ENCODE peak calls at places on chromosomes 12 and 14, in seven cellular contexts. G, N, H, A, E, R and I are unnamed samples.

GRCh38 chr12:49021292-49021915 is 2.8 kb upstream of the PRKAG1 start:
- DNase-seq in N (no peak), H (no peak), R (no peak), E (no peak), A (no peak), G (no peak), I (no peak)

GRCh38 chr14:98907981-98908544 is 363.9 kb downstream of the BCL11B start:
- DNase-seq in A (no peak), G (no peak), E (no peak), R (no peak), H (no peak), N (no peak), I (no peak)

GRCh38 chr14:76876076-76876475 is 49.9 kb downstream of the LRRC74A start:
- DNase-seq in G (peak; percentile 69), H (no peak), N (no peak), E (peak; percentile 73), R (peak; percentile 72), A (peak; percentile 53), I (peak; percentile 47)

GRCh38 chr14:40417777-40418401 is 985.7 kb upstream of the FBXO33 start:
- DNase-seq in N (no peak), R (peak; percentile 20), G (no peak), H (no peak), A (no peak), E (no peak), I (no peak)

GRCh38 chr12:55226523-55226922 is 5.7 kb downstream of the OR10A7 start:
- DNase-seq in N (no peak), E (no peak), A (no peak), R (no peak), H (no peak), G (no peak), I (no peak)

GRCh38 chr14:87186745-87187144 is 806.2 kb downstream of the GALC start:
- DNase-seq in N (no peak), E (no peak), G (no peak), A (no peak), R (no peak), H (no peak), I (no peak)

GRCh38 chr14:94682061-94682516 is 69.9 kb downstream of the SERPINA3 start:
- DNase-seq in N (no peak), H (no peak), E (no peak), G (no peak), A (no peak), R (no peak), I (no peak)

GRCh38 chr12:617304-617915 is 45.8 kb downstream of the NINJ2 start:
- DNase-seq in N (peak; percentile 88), R (peak; percentile 91), A (no peak), G (peak; percentile 37), H (no peak), E (peak; percentile 18), I (no peak)

GRCh38 chr14:36512585-36513003 is 7.4 kb downstream of the NKX2-1 start:
- DNase-seq in G (no peak), N (no peak), E (no peak), A (no peak), H (no peak), R (no peak), I (no peak)

GRCh38 chr12:106681210-106681609 is 93.3 kb upstream of the RIC8B start:
- DNase-seq in R (no peak), A (no peak), E (no peak), H (no peak), N (no peak), G (no peak), I (no peak)

GRCh38 chr14:21498540-21499526 is 12.3 kb downstream of the METTL3 start:
- DNase-seq in N (no peak), E (peak; percentile 73), A (peak; percentile 47), G (no peak), R (no peak), H (no peak), I (no peak)

GRCh38 chr14:93941293-93941910 is 14.3 kb downstream of the FAM181A start:
- DNase-seq in R (no peak), N (no peak), A (no peak), H (no peak), G (no peak), E (peak; percentile 90), I (no peak)

GRCh38 chr12:95396849-95397498 is 77.0 kb upstream of the METAP2 start:
- DNase-seq in N (no peak), E (peak; percentile 68), A (no peak), H (no peak), R (no peak), G (no peak), I (no peak)

GRCh38 chr14:85991156-85991555 is 461.2 kb downstream of the FLRT2 start:
- DNase-seq in E (peak; percentile 82), G (no peak), H (no peak), R (no peak), A (no peak), N (no peak), I (no peak)

DNA sequence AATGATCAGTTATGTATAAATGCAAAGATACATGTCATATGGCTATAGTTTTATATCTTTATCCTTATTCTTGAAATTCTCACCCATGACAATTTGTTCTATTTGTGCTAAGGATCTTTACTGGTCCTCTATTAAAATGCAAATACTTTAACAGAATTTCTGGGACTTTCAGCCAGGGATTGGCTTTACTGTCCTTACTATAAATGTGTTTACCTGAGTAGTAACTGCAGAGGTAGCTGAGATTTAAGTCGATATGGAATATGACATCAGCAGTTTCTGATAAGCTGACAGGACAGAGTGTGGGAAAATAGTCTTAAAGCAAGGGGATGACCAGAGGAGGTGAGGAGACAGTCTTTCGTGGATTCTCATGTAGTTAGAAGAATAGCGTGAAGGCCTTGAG is 206.4 kb downstream of the DIO2 start:
- DNase-seq in E (no peak), H (no peak), G (no peak), N (no peak), R (no peak), A (no peak), I (no peak)
- H3K27ac ChIP-seq in E (no peak overlapping the region), H (no peak overlapping the region), G (no peak overlapping the region), N (no peak overlapping the region), R (no peak overlapping the region), A (no peak overlapping the region), I (no peak overlapping the region)

GRCh38 chr12:22372277-22372837 is 37.9 kb upstream of the ST8SIA1 start:
- DNase-seq in R (no peak), A (no peak), E (no peak), H (no peak), G (no peak), N (no peak), I (no peak)
- H3K9me3 ChIP-seq in R (no peaks in the 10 kb centered on the region), A (no peaks in the 10 kb centered on the region), E (no peaks in the 10 kb centered on the region), H (peaks cover 6% of the 10 kb centered on the region), G (no peaks in the 10 kb centered on the region), N (no peaks in the 10 kb centered on the region), I (no peaks in the 10 kb centered on the region)

DNA sequence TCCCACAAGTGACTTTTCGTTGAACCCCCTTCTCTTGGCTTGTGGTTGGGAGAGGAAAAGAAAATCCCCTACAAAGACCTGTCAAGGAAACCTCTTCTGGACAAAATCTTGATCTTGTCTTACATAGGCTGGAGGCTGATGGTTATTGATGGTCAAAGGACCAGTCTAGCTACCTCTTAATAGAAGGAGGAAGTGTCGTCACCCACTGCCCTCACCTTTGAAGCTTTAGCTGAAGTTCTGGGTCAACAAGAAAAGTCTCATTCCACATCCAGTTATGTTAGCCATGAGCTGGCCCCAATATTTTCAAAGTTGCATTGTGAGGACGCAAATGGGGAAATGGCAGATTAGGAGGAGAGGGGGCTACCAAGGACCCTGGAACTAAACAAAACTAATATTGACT is 6.2 kb upstream of the KSR2 start:
- DNase-seq in A (no peak), E (no peak), R (no peak), H (no peak), N (no peak), G (no peak), I (no peak)
- TF ChIP-seq CTCF in A (no peak), E (no peak), R (no peak), H (no peak), N (no peak), G (no peak), I (no peak)

DNA sequence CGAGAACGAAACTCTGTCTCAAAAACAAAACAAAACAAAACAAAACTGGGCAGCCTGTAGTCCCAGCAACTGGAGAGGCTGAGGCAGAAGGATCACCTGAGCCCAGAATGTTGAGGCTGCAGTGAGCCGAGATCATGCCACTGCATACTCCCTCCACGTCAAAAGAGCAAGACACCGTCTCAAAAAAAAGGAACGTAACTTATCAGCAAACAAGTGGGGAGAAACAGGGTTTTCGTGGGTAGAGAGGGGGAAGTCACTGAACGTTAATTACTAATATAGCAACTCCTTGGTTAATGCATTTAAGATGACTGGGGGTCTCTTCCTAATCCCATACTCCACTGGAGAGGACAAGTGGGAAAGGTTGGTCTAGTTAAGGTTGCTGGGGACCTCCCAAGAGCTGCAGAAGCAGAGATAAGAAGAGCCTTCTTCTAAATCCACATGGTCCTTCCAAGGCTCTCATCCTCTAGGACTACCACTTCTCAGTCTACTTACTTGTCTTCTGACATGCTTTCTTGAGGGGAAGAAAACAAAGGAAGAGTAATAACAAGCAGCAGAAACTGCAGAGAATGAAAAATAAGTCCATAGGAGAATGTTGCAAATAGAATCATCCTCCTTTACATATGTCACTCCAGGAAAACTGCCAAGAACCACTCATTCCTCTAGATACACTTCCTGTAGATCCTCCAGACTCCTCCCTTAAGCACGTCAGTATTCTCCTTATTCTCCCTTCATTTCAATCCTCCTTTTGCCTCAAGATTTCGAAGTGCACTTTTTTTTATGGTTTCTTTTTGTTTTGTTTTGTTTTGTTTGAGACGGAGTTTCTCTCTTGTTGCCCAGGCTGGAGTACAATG is 5.8 kb downstream of the NUMB start:
- DNase-seq in G (no peak), N (no peak), A (no peak), R (no peak), H (no peak), E (peak; percentile 97), I (no peak)
- H3K27ac ChIP-seq in G (no peak overlapping the region), N (no peak overlapping the region), A (no peak overlapping the region), R (peak overlapping the region; percentile 57), H (no peak overlapping the region), E (peak overlapping the region; percentile 15), I (no peak overlapping the region)

GRCh38 chr12:129049917-129050316 is 196.6 kb downstream of the GLT1D1 start:
- DNase-seq in E (no peak), N (no peak), H (no peak), G (no peak), A (no peak), R (no peak), I (no peak)

DNA sequence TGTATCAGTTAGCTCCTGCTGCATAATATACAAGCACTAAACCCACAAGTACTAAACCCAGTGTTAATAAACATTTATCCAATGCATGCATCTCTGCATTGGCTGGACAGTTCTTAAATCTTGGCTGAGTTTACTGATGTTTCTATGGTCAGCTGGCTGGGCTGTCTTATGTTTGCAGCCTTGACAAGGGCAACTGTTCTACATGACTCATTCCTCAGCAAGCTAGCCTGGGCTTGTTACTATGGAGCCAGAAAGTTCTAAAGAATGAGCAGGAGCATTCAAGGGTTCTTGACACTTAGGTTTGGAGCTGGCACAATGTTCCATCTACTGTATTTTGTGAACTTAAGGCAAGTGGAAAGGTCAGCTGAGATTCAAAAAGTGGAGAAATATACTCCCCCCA is 199.1 kb downstream of the GLT1D1 start:
- DNase-seq in R (no peak), G (no peak), N (no peak), A (no peak), H (no peak), E (no peak), I (no peak)
- H3K9me3 ChIP-seq in R (no peaks in the 10 kb centered on the region), G (no peaks in the 10 kb centered on the region), N (no peaks in the 10 kb centered on the region), A (no peaks in the 10 kb centered on the region), H (peaks cover 6% of the 10 kb centered on the region), E (peaks cover 17% of the 10 kb centered on the region), I (no peaks in the 10 kb centered on the region)

GRCh38 chr12:112466011-112466422 is 47.3 kb downstream of the PTPN11 start:
- DNase-seq in E (no peak), N (no peak), A (no peak), R (no peak), G (no peak), H (no peak), I (no peak)
- TF ChIP-seq CTCF in E (no peak), N (no peak), A (no peak), R (no peak), G (no peak), H (no peak), I (no peak)

GRCh38 chr12:78035913-78036658 is 205.4 kb downstream of the NAV3 start:
- DNase-seq in R (no peak), E (peak; percentile 34), H (no peak), A (no peak), G (no peak), N (no peak), I (no peak)
- H3K27ac ChIP-seq in R (no peak overlapping the region), E (peak overlapping the region; percentile 26), H (no peak overlapping the region), A (no peak overlapping the region), G (no peak overlapping the region), N (no peak overlapping the region), I (no peak overlapping the region)